ENCODE peak calls at places on chromosomes 16 and 17, in four cellular contexts. O is HepG2, W is K562, I is GM12878. B is an unnamed sample.
A peak's percentile ranks its signal among the peaks of the same experiment; 100 is the strongest.

GRCh38 chr17:65820306-65820705 is 258.9 kb upstream of the AXIN2 start:
- DNase-seq in I (no peak), W (no peak), O (no peak), B (no peak)

GRCh38 chr17:73390851-73391250 is 79.0 kb upstream of the CDC42EP4 start:
- DNase-seq in I (no peak), O (no peak), W (no peak), B (no peak)

GRCh38 chr17:37391146-37391545 is 15.4 kb downstream of the C17orf78 start:
- DNase-seq in I (no peak), O (no peak), W (no peak), B (no peak)

GRCh38 chr16:46859719-46860152 is 24.4 kb upstream of the GPT2 start:
- DNase-seq in I (no peak), O (peak; percentile 82), W (peak; percentile 32), B (no peak)

GRCh38 chr16:75244225-75244792 is 7.1 kb downstream of the BCAR1 start:
- DNase-seq in I (no peak), W (no peak), O (no peak), B (no peak)

GRCh38 chr16:28163699-28164584 is 47.8 kb downstream of the XPO6 start:
- DNase-seq in O (peak; percentile 32), W (no peak), I (no peak), B (no peak)

GRCh38 chr17:64502809-64503208 is 3.3 kb downstream of the DDX5 start:
- DNase-seq in O (no peak), I (no peak), W (no peak), B (no peak)

GRCh38 chr17:21249911-21250703 is 3.1 kb downstream of the NATD1 start:
- DNase-seq in W (no peak), O (no peak), I (no peak), B (no peak)

GRCh38 chr16:86270696-86271095 is 239.6 kb upstream of the FOXF1 start:
- DNase-seq in O (no peak), W (no peak), I (no peak), B (no peak)

GRCh38 chr17:83145831-83146230 is 66.4 kb downstream of the METRNL start:
- DNase-seq in W (no peak), I (no peak), O (no peak), B (no peak)

GRCh38 chr17:43475494-43476089 is 8.2 kb upstream of the DHX8 start:
- DNase-seq in W (no peak), I (no peak), O (no peak), B (no peak)

GRCh38 chr17:6035801-6036394 is 34.3 kb upstream of the WSCD1 start:
- DNase-seq in I (no peak), O (no peak), W (no peak), B (no peak)
- TF ChIP-seq SP1 in I (no peak), O (no peak), W (no peak), B (no peak)

GRCh38 chr16:65672960-65673359 is 551.1 kb upstream of the CDH11 start:
- DNase-seq in O (no peak), W (peak; percentile 16), I (no peak), B (no peak)
- TF ChIP-seq BHLHE40 in O (no peak), W (no peak), I (no peak), B (no peak)

GRCh38 chr17:80187493-80187892 is 17.7 kb downstream of the CARD14 start:
- DNase-seq in O (no peak), I (no peak), W (peak; percentile 59), B (no peak)

GRCh38 chr17:80184423-80184714 is 14.5 kb downstream of the CARD14 start:
- DNase-seq in W (no peak), O (no peak), I (no peak), B (no peak)

GRCh38 chr17:80189611-80190010 is 19.8 kb downstream of the CARD14 start:
- DNase-seq in W (no peak), O (no peak), I (no peak), B (no peak)

GRCh38 chr17:80185968-80186367 is 16.1 kb downstream of the CARD14 start:
- DNase-seq in O (no peak), W (no peak), I (no peak), B (no peak)

DNA sequence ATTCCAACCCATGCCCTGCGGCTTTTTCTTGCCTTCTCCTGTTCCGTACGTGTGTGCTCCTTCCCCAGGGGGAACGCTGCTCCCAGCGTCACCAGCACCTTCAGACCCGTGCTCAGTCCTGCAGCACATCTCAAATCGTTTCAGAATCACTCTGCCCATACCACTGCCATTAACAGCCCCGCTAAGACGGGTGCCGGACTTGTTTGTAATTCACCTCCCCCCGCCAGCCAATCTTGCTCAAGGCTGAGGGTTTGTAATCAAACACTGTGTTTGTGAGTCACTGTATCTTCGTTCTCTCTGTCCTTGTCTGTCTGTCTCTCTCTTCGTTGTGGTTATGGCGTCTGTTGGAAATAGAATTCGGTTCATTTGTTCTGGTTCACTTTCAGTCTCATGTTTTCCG is 17.3 kb downstream of the CARD14 start:
- DNase-seq in I (no peak), O (no peak), W (no peak), B (no peak)
- TF ChIP-seq SP1 in I (no peak), O (no peak), W (no peak), B (no peak)

GRCh38 chr17:31787082-31787481 is 72.0 kb downstream of the COPRS start:
- DNase-seq in I (no peak), W (no peak), O (no peak), B (no peak)

GRCh38 chr17:31788956-31789355 is 70.1 kb downstream of the COPRS start:
- DNase-seq in O (no peak), W (no peak), I (no peak), B (no peak)

GRCh38 chr17:31787857-31788570 is 71.0 kb downstream of the COPRS start:
- DNase-seq in O (peak; percentile 15), W (peak; percentile 3), I (no peak), B (no peak)

GRCh38 chr17:31789707-31790505 is 69.1 kb downstream of the COPRS start:
- DNase-seq in W (no peak), O (no peak), I (peak; percentile 36), B (no peak)

GRCh38 chr17:31788571-31788946 is 70.5 kb downstream of the COPRS start:
- DNase-seq in W (no peak), I (no peak), O (no peak), B (no peak)
- TF ChIP-seq BHLHE40 in W (no peak), I (no peak), O (no peak), B (no peak)

B was measured in HEK293T.